ENCODE peak calls at places on chromosome 7, in seven cellular contexts. B is mesenchymal stem cell, X is IMR-90, T is trophoblast cell, C is H9, I is H1, A is neuronal stem cell. J is an unnamed sample.

GRCh38 chr7:47087866-47088265 is 494.0 kb downstream of the TNS3 start:
- DNase-seq in A (no peak), I (no peak), X (peak; percentile 61), T (no peak), C (no peak), B (no peak), J (no peak)

GRCh38 chr7:112649560-112649959 is 140.6 kb downstream of the TMEM168 start:
- DNase-seq in I (no peak), B (no peak), C (no peak), T (no peak), A (no peak), X (no peak), J (no peak)

GRCh38 chr7:48786951-48787350 is 137.4 kb upstream of the CDC14C start:
- DNase-seq in I (no peak), B (no peak), C (no peak), X (no peak), A (no peak), T (no peak), J (no peak)

GRCh38 chr7:101125989-101126650 is 784 bp upstream of the SERPINE1 start:
- DNase-seq in A (no peak), T (peak; percentile 94), I (no peak), C (no peak), X (peak; percentile 75), B (no peak), J (no peak)

GRCh38 chr7:45998506-45998905 is 77.4 kb upstream of the IGFBP3 start:
- DNase-seq in I (no peak), B (no peak), A (no peak), T (no peak), C (no peak), X (peak; percentile 39), J (no peak)

GRCh38 chr7:115910541-115911164 is 119.9 kb downstream of the TFEC start:
- DNase-seq in A (peak; percentile 30), I (no peak), C (no peak), T (no peak), B (peak; percentile 45), X (peak; percentile 38), J (peak; percentile 47)

GRCh38 chr7:98105942-98106544 is 619 bp upstream of the LMTK2 start:
- DNase-seq in I (no peak), T (no peak), B (no peak), A (no peak), C (no peak), X (no peak), J (no peak)

GRCh38 chr7:150476285-150476684 is 25.9 kb downstream of the GIMAP8 start:
- DNase-seq in T (no peak), I (no peak), C (no peak), B (no peak), A (no peak), X (no peak), J (no peak)

GRCh38 chr7:45088821-45089313 is at the start of gene NACAD:
- DNase-seq in A (no peak), C (no peak), I (peak; percentile 81), B (no peak), T (no peak), X (peak; percentile 18), J (peak; percentile 37)

GRCh38 chr7:27965650-27966049 is 214.9 kb downstream of the JAZF1 start:
- DNase-seq in A (no peak), C (no peak), T (no peak), X (peak; percentile 7), B (no peak), I (no peak), J (no peak)

GRCh38 chr7:27970350-27970749 is 210.2 kb downstream of the JAZF1 start:
- DNase-seq in B (no peak), A (no peak), T (no peak), I (no peak), C (no peak), X (no peak), J (no peak)

GRCh38 chr7:27964840-27965239 is 215.8 kb downstream of the JAZF1 start:
- DNase-seq in A (no peak), B (no peak), C (no peak), X (no peak), I (no peak), T (no peak), J (no peak)

GRCh38 chr7:27966219-27966780 is 214.3 kb downstream of the JAZF1 start:
- DNase-seq in B (no peak), C (no peak), I (no peak), T (no peak), A (no peak), X (no peak), J (no peak)

GRCh38 chr7:27967639-27968038 is 213.0 kb downstream of the JAZF1 start:
- DNase-seq in T (no peak), C (no peak), A (no peak), X (no peak), B (no peak), I (no peak), J (no peak)
- H3K79me1 ChIP-seq in T (no peaks in the 10 kb centered on the region), C (no peaks in the 10 kb centered on the region), A (no peaks in the 10 kb centered on the region), X (peaks cover 14% of the 10 kb centered on the region), B (peaks cover 21% of the 10 kb centered on the region), I (no peaks in the 10 kb centered on the region), J (peaks cover 2% of the 10 kb centered on the region)

GRCh38 chr7:6269527-6269926 is 2.9 kb downstream of the CYTH3 start:
- DNase-seq in B (no peak), I (no peak), X (no peak), A (no peak), T (no peak), C (no peak), J (no peak)
- H3K79me1 ChIP-seq in B (peaks cover 23% of the 10 kb centered on the region), I (peaks cover 13% of the 10 kb centered on the region), X (peaks cover 32% of the 10 kb centered on the region), A (peaks cover 4% of the 10 kb centered on the region), T (peaks cover 9% of the 10 kb centered on the region), C (no peaks in the 10 kb centered on the region), J (peaks cover 11% of the 10 kb centered on the region)

GRCh38 chr7:512146-512510 is 7.5 kb downstream of the PDGFA start:
- DNase-seq in X (no peak), T (no peak), C (no peak), I (no peak), B (no peak), A (no peak), J (no peak)
- H3K79me1 ChIP-seq in X (no peaks in the 10 kb centered on the region), T (no peaks in the 10 kb centered on the region), C (peaks cover 5% of the 10 kb centered on the region), I (no peaks in the 10 kb centered on the region), B (peaks cover 37% of the 10 kb centered on the region), A (no peaks in the 10 kb centered on the region), J (no peaks in the 10 kb centered on the region)

DNA sequence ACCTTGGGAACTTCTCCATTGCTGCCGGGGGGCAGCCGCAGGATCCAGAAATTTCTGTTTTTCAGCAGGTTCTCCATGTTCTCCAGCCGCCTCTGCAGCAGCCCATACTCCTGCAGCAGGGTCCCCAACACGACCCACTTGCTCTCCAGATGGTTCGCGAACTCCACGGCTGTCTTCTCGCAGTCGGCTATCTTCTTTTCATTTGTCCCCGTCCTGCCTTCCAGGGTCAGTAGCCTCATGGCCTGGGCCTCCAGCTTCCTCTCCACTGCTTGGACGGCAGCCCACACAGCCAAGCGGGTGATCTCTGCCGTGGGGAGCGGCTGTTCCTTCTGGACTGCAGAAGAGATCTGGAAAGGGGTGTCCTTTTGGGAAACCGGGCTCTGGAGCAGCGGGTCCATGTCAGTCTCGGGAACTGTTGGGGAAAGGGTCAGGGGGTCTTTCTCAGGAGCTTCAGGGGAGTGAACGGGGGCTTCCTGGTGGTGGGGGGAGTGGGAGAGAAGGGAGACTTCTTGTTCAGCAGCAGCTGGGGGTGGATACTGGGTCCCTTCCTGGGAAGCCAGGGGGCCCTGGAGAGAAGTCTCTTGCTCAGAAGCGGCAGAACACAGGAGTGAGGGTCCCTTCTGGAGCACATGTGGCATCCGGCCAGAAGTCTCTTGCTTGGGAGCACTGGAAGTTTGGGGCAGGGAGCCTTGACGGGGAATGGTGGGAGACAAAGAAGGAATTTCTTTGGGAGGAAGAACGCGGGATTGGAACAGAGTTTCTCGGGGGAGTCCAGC is 5.5 kb downstream of the ZNF777 start:
- DNase-seq in C (no peak), T (no peak), X (no peak), A (no peak), B (no peak), I (peak; percentile 20), J (no peak)
- H3K79me1 ChIP-seq in C (peaks cover 4% of the 10 kb centered on the region), T (peaks cover 2% of the 10 kb centered on the region), X (peaks cover 33% of the 10 kb centered on the region), A (peaks cover 4% of the 10 kb centered on the region), B (peaks cover 44% of the 10 kb centered on the region), I (no peaks in the 10 kb centered on the region), J (no peaks in the 10 kb centered on the region)

GRCh38 chr7:28312973-28313372 is 99.3 kb upstream of the CREB5 start:
- DNase-seq in A (no peak), C (no peak), X (no peak), B (no peak), I (no peak), T (no peak), J (no peak)
- H3K79me1 ChIP-seq in A (no peaks in the 10 kb centered on the region), C (no peaks in the 10 kb centered on the region), X (no peaks in the 10 kb centered on the region), B (no peaks in the 10 kb centered on the region), I (no peaks in the 10 kb centered on the region), T (no peaks in the 10 kb centered on the region), J (no peaks in the 10 kb centered on the region)

DNA sequence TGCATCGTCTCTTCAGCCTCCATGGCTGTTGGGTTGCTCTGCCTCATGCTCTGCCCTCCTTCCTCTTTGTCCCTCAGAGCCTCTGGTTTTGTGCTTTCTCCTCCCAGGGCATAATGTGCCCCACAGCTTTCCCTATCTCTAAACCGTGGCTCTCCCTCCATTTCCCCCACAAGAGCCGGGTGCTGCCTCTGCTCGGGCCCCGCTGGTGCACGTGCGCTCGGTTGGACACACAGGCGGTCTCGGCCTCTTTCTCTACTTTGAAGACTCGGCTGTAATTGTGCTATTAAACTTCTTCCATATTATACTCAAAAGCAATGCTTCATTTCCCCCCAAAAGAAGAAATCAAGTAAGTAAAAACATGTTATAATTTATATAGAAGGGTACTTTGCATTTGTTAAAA is 109.7 kb upstream of the KLF14 start:
- DNase-seq in C (no peak), T (no peak), I (no peak), A (no peak), B (no peak), X (no peak), J (no peak)
- H3K79me1 ChIP-seq in C (no peaks in the 10 kb centered on the region), T (no peaks in the 10 kb centered on the region), I (no peaks in the 10 kb centered on the region), A (no peaks in the 10 kb centered on the region), B (no peaks in the 10 kb centered on the region), X (peaks cover 3% of the 10 kb centered on the region), J (no peaks in the 10 kb centered on the region)

DNA sequence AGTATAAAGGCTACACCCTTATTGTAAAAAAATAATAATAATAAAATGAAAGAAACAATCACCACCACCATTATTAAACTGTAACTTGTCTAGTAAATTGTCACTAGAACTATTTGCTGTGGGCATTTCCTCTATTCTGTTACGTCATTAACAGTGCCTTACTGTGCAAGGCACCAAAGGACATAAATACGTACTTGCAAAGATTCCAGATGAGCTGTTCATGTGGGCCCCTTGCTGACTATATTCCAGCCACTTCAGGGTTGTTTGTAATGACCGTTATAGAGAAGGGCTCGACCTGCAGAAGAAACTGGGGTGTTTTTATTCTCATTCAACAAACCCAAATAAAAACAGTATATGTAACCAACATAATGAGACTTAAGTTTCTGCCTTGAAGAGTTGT is 60.4 kb downstream of the KLRG2 start:
- DNase-seq in B (peak; percentile 67), I (no peak), C (no peak), X (no peak), A (no peak), T (no peak), J (no peak)
- H3K79me1 ChIP-seq in B (peaks cover 18% of the 10 kb centered on the region), I (no peaks in the 10 kb centered on the region), C (no peaks in the 10 kb centered on the region), X (peaks cover 8% of the 10 kb centered on the region), A (no peaks in the 10 kb centered on the region), T (peaks cover 3% of the 10 kb centered on the region), J (no peaks in the 10 kb centered on the region)

DNA sequence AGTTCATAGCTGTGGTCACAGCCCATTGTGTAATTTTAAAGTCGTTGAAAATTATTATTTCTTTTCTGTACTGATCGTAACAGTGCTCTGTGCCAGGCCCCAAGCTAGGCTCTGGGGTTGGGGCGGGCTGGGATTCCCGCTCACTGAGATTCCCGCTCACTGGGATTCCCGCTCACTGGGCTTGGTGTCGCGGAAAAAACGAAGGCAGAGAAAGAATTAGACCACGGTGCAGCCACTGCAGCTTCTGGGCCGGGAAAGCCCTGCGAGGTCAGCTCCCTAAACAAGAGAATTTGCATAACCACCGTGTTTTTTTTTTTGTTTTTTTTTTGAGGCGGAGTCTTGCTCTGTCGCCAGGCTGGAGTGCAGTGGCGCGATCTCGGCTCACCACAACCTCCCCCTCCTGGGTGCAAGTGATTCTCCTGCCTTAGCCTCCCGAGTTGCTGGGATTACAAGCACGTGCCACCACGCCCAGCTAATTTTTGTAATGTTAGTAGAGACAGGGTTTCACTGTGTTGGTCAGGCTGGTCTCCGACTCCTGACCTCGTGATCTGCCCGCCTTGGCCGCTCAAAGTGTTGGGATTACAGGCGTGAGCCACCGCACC is 31.2 kb downstream of the FOXK1 start:
- DNase-seq in T (no peak), C (peak; percentile 43), X (no peak), B (peak; percentile 72), A (no peak), I (no peak), J (no peak)
- H3K79me1 ChIP-seq in T (no peaks in the 10 kb centered on the region), C (no peaks in the 10 kb centered on the region), X (peaks cover 45% of the 10 kb centered on the region), B (peaks cover 22% of the 10 kb centered on the region), A (peaks cover 19% of the 10 kb centered on the region), I (peaks cover 12% of the 10 kb centered on the region), J (peaks cover 33% of the 10 kb centered on the region)

J was measured in mesendoderm.